ENCODE peak calls at places on chromosome 7, in ten cellular contexts. S is pancreas, U is lower lobe of right lung, M is iPS DF 6.9, D is upper lobe of left lung, L is SK-N-SH, N is AG04450, O is bronchial epithelial cell, R is left lung, C is IMR-90. A is an unnamed sample.

GRCh38 chr7:1919539-1920265 is 249.6 kb downstream of the ELFN1 start:
- DNase-seq in O (no peak), R (peak; percentile 74), L (no peak), N (no peak), U (peak; percentile 61), S (no peak), M (no peak), D (peak; percentile 53), C (peak; percentile 26), A (no peak)

GRCh38 chr7:34662058-34662457 is 4.0 kb downstream of the NPSR1 start:
- DNase-seq in S (no peak), M (no peak), U (no peak), D (no peak), O (no peak), L (no peak), R (no peak), N (no peak), C (no peak), A (no peak)

GRCh38 chr7:18276380-18276779 is 219.2 kb upstream of the HDAC9 start:
- DNase-seq in D (no peak), L (no peak), C (no peak), M (no peak), S (no peak), N (no peak), O (peak; percentile 5), U (no peak), R (no peak), A (no peak)

GRCh38 chr7:40866601-40867000 is 731.8 kb downstream of the SUGCT start:
- DNase-seq in S (no peak), C (no peak), M (no peak), D (no peak), R (no peak), N (no peak), U (no peak), L (no peak), O (no peak), A (no peak)

GRCh38 chr7:158827411-158828342 is 1.6 kb downstream of the ESYT2 start:
- DNase-seq in D (no peak), N (no peak), L (no peak), R (no peak), O (peak; percentile 73), S (no peak), U (no peak), C (peak; percentile 40), M (no peak), A (no peak)

GRCh38 chr7:28418311-28418710 is 6.0 kb downstream of the CREB5 start:
- DNase-seq in R (no peak), D (no peak), S (no peak), L (no peak), N (no peak), O (no peak), M (no peak), C (peak; percentile 34), U (no peak), A (no peak)

GRCh38 chr7:136523581-136523980 is 344.9 kb upstream of the CHRM2 start:
- DNase-seq in O (no peak), S (no peak), C (peak; percentile 4), N (no peak), U (no peak), L (no peak), D (no peak), R (no peak), M (no peak), A (no peak)

GRCh38 chr7:80942261-80943041 is 23.6 kb upstream of the SEMA3C start:
- DNase-seq in C (peak; percentile 96), R (no peak), D (no peak), O (peak; percentile 100), L (peak; percentile 38), N (peak; percentile 75), M (no peak), S (no peak), U (no peak), A (no peak)

GRCh38 chr7:40889560-40889959 is 754.8 kb downstream of the SUGCT start:
- DNase-seq in N (no peak), R (no peak), O (no peak), S (no peak), M (no peak), C (no peak), U (no peak), D (no peak), L (no peak), A (no peak)

GRCh38 chr7:27143022-27143949 is at the start of gene HOXA5:
- DNase-seq in R (peak; percentile 81), S (peak; percentile 64), M (peak; percentile 70), O (peak; percentile 9), D (peak; percentile 95), C (peak; percentile 100), N (peak; percentile 100), U (no peak), L (peak; percentile 92), A (no peak)

GRCh38 chr7:135194494-135195095 is 16.7 kb downstream of the WDR91 start:
- DNase-seq in N (no peak), C (peak; percentile 22), O (no peak), L (no peak), S (no peak), U (no peak), M (no peak), D (no peak), R (no peak), A (no peak)

GRCh38 chr7:47264021-47264651 is 317.8 kb downstream of the TNS3 start:
- DNase-seq in N (no peak), D (no peak), C (no peak), R (no peak), O (no peak), S (no peak), U (no peak), M (no peak), L (no peak), A (no peak)

GRCh38 chr7:96991850-96992623 is 13.3 kb upstream of the DLX6 start:
- DNase-seq in U (no peak), C (no peak), N (no peak), L (no peak), O (no peak), S (no peak), R (no peak), M (no peak), D (peak; percentile 64), A (no peak)

GRCh38 chr7:92781117-92781720 is 55.2 kb downstream of the CDK6 start:
- DNase-seq in M (no peak), U (no peak), D (no peak), L (peak; percentile 54), O (no peak), C (no peak), N (no peak), R (no peak), S (no peak), A (no peak)

GRCh38 chr7:158494162-158494586 is 93.4 kb downstream of the PTPRN2 start:
- DNase-seq in S (no peak), N (no peak), R (no peak), U (no peak), C (no peak), O (no peak), D (no peak), L (no peak), M (no peak), A (peak; percentile 28)

GRCh38 chr7:92904292-92905131 is 68.1 kb upstream of the CDK6 start:
- DNase-seq in C (peak; percentile 97), N (peak; percentile 86), S (no peak), O (peak; percentile 99), U (peak; percentile 35), D (no peak), M (no peak), L (peak; percentile 27), R (peak; percentile 39), A (peak; percentile 88)

GRCh38 chr7:14836006-14836405 is 66.5 kb downstream of the DGKB start:
- DNase-seq in M (no peak), R (no peak), O (no peak), C (no peak), U (no peak), N (no peak), D (no peak), L (no peak), S (no peak), A (no peak)

GRCh38 chr7:158428131-158428841 is 159.3 kb downstream of the PTPRN2 start:
- DNase-seq in U (no peak), L (no peak), N (no peak), O (no peak), D (no peak), S (no peak), M (no peak), C (no peak), R (no peak), A (no peak)

GRCh38 chr7:105267244-105267643 is 121.5 kb downstream of the SRPK2 start:
- DNase-seq in S (no peak), R (no peak), C (peak; percentile 46), N (no peak), D (no peak), U (no peak), O (no peak), L (no peak), M (no peak), A (peak; percentile 76)
- H3K4me3 ChIP-seq in S (no peak overlapping the region), R (peak overlapping the region; percentile 43), C (no peak overlapping the region), N (peak overlapping the region; percentile 45), D (no peak overlapping the region), U (peak overlapping the region; percentile 55), O (peak overlapping the region; percentile 54), L (no peak overlapping the region), M (no peak overlapping the region), A (peak overlapping the region; percentile 60)

GRCh38 chr7:152495867-152496266 is 60.1 kb upstream of the KMT2C start:
- DNase-seq in C (no peak), M (no peak), R (no peak), U (no peak), S (no peak), D (no peak), N (no peak), O (no peak), L (no peak), A (no peak)

GRCh38 chr7:152486968-152487367 is 51.2 kb upstream of the KMT2C start:
- DNase-seq in S (no peak), M (no peak), L (no peak), D (no peak), U (no peak), C (no peak), N (no peak), R (no peak), O (no peak), A (no peak)

GRCh38 chr7:152489044-152489443 is 53.2 kb upstream of the KMT2C start:
- DNase-seq in R (no peak), N (no peak), U (no peak), S (peak; percentile 18), C (no peak), L (peak; percentile 52), D (no peak), O (no peak), M (no peak), A (no peak)

GRCh38 chr7:152492952-152493351 is 57.1 kb upstream of the KMT2C start:
- DNase-seq in U (no peak), D (no peak), L (no peak), M (no peak), S (no peak), R (no peak), O (no peak), N (no peak), C (no peak), A (no peak)
- H3K4me3 ChIP-seq in U (no peak overlapping the region), D (no peak overlapping the region), L (no peak overlapping the region), M (no peak overlapping the region), S (no peak overlapping the region), R (no peak overlapping the region), O (no peak overlapping the region), N (no peak overlapping the region), C (no peak overlapping the region), A (no peak overlapping the region)

GRCh38 chr7:76332073-76332472 is 26.7 kb downstream of the YWHAG start:
- DNase-seq in N (no peak), U (no peak), R (no peak), M (no peak), C (no peak), S (no peak), O (no peak), D (no peak), L (no peak), A (no peak)
- H3K4me3 ChIP-seq in N (no peak overlapping the region), U (no peak overlapping the region), R (no peak overlapping the region), M (no peak overlapping the region), C (no peak overlapping the region), S (no peak overlapping the region), O (no peak overlapping the region), D (no peak overlapping the region), L (no peak overlapping the region), A (no peak overlapping the region)

GRCh38 chr7:78768859-78769258 is 684.6 kb downstream of the MAGI2 start:
- DNase-seq in C (no peak), R (no peak), O (no peak), U (no peak), M (no peak), L (peak; percentile 16), D (no peak), S (no peak), N (no peak), A (no peak)
- H3K4me3 ChIP-seq in C (peak overlapping the region; percentile 51), R (no peak overlapping the region), O (no peak overlapping the region), U (no peak overlapping the region), M (peak overlapping the region; percentile 71), L (peak overlapping the region; percentile 52), D (no peak overlapping the region), S (no peak overlapping the region), N (peak overlapping the region; percentile 54), A (no peak overlapping the region)